ENCODE peak calls at places on chromosome 12, in four cellular contexts. One of them, this sample, is unnamed.

GRCh38 chr12:12821975-12822374 is 8.8 kb downstream of the DDX47 start:
- DNase-seq in HepG2: no peak
- DNase-seq in GM12878: no peak
- DNase-seq in K562: no peak
- DNase-seq in this sample: no peak

GRCh38 chr12:123533672-123534643 is at the start of gene RILPL1:
- DNase-seq in K562: peak
- DNase-seq in HepG2: peak
- DNase-seq in GM12878: no peak
- DNase-seq in this sample: no peak

GRCh38 chr12:107435520-107435919 is 250.1 kb upstream of the PWP1 start:
- DNase-seq in GM12878: no peak
- DNase-seq in HepG2: no peak
- DNase-seq in K562: no peak
- DNase-seq in this sample: no peak

GRCh38 chr12:116160196-116160595 is 117.3 kb downstream of the MED13L start:
- DNase-seq in K562: peak
- DNase-seq in HepG2: no peak
- DNase-seq in GM12878: no peak
- DNase-seq in this sample: no peak

GRCh38 chr12:9687228-9687627 is 17.7 kb downstream of the CLEC2D start:
- DNase-seq in K562: peak
- DNase-seq in HepG2: no peak
- DNase-seq in GM12878: no peak
- DNase-seq in this sample: no peak

GRCh38 chr12:125171267-125171666 is 106.0 kb downstream of the AACS start:
- DNase-seq in HepG2: no peak
- DNase-seq in GM12878: no peak
- DNase-seq in K562: no peak
- DNase-seq in this sample: no peak

GRCh38 chr12:44875417-44875953 is 630 bp downstream of the NELL2 start:
- DNase-seq in GM12878: no peak
- DNase-seq in K562: no peak
- DNase-seq in HepG2: no peak
- DNase-seq in this sample: no peak

GRCh38 chr12:62957233-62957953 is 22.4 kb upstream of the PPM1H start:
- DNase-seq in HepG2: peak
- DNase-seq in GM12878: no peak
- DNase-seq in K562: no peak
- DNase-seq in this sample: no peak

GRCh38 chr12:130126023-130126432 is 36.2 kb upstream of the FZD10 start:
- DNase-seq in GM12878: no peak
- DNase-seq in K562: no peak
- DNase-seq in HepG2: no peak
- DNase-seq in this sample: no peak

GRCh38 chr12:19778822-19779221 is 339.5 kb downstream of the AEBP2 start:
- DNase-seq in GM12878: no peak
- DNase-seq in HepG2: no peak
- DNase-seq in K562: no peak
- DNase-seq in this sample: no peak

GRCh38 chr12:22116376-22116775 is 70.4 kb downstream of the CMAS start:
- DNase-seq in HepG2: no peak
- DNase-seq in K562: no peak
- DNase-seq in GM12878: no peak
- DNase-seq in this sample: no peak

GRCh38 chr12:95462551-95462950 is 11.4 kb upstream of the METAP2 start:
- DNase-seq in K562: no peak
- DNase-seq in HepG2: no peak
- DNase-seq in GM12878: no peak
- DNase-seq in this sample: no peak

GRCh38 chr12:27094726-27095125 is 12.3 kb upstream of the C12orf71 start:
- DNase-seq in GM12878: peak
- DNase-seq in HepG2: no peak
- DNase-seq in K562: no peak
- DNase-seq in this sample: no peak

GRCh38 chr12:108832730-108833354 is 24.5 kb downstream of the SSH1 start:
- DNase-seq in GM12878: no peak
- DNase-seq in K562: no peak
- DNase-seq in HepG2: no peak
- DNase-seq in this sample: no peak

GRCh38 chr12:57614178-57614947 is 3.1 kb downstream of the ARHGEF25 start:
- DNase-seq in K562: peak
- DNase-seq in GM12878: peak
- DNase-seq in HepG2: no peak
- DNase-seq in this sample: no peak

GRCh38 chr12:114926341-114926740 is 242.4 kb upstream of the TBX3 start:
- DNase-seq in K562: no peak
- DNase-seq in HepG2: no peak
- DNase-seq in GM12878: no peak
- DNase-seq in this sample: no peak

GRCh38 chr12:34218193-34219045 is 196.1 kb downstream of the ALG10 start:
- DNase-seq in GM12878: peak
- DNase-seq in HepG2: peak
- DNase-seq in K562: peak
- DNase-seq in this sample: peak

GRCh38 chr12:69896653-69897381 is 71.8 kb downstream of the MYRFL start:
- DNase-seq in HepG2: no peak
- DNase-seq in GM12878: no peak
- DNase-seq in K562: no peak
- DNase-seq in this sample: peak

GRCh38 chr12:131092911-131093901 is 139.5 kb downstream of the ADGRD1 start:
- DNase-seq in HepG2: no peak
- DNase-seq in GM12878: peak
- DNase-seq in K562: no peak
- DNase-seq in this sample: no peak

GRCh38 chr12:121673013-121673441 is 3.6 kb upstream of the MORN3 start:
- DNase-seq in HepG2: no peak
- DNase-seq in K562: peak
- DNase-seq in GM12878: no peak
- DNase-seq in this sample: no peak

GRCh38 chr12:121806556-121807308 is 2.9 kb downstream of the SETD1B start:
- DNase-seq in K562: no peak
- DNase-seq in HepG2: no peak
- DNase-seq in GM12878: no peak
- DNase-seq in this sample: no peak

GRCh38 chr12:56338643-56339422 is at the start of gene IL23A:
- DNase-seq in HepG2: no peak
- DNase-seq in K562: no peak
- DNase-seq in GM12878: peak
- DNase-seq in this sample: peak

GRCh38 chr12:4164591-4165558 is 108.7 kb upstream of the CCND2 start:
- DNase-seq in HepG2: no peak
- DNase-seq in GM12878: no peak
- DNase-seq in K562: no peak
- DNase-seq in this sample: peak

GRCh38 chr12:105843989-105844768 is 294.6 kb downstream of the NUAK1 start:
- DNase-seq in GM12878: no peak
- DNase-seq in HepG2: no peak
- DNase-seq in K562: peak
- DNase-seq in this sample: no peak

GRCh38 chr12:112261559-112261958 is 120.7 kb downstream of the HECTD4 start:
- DNase-seq in HepG2: peak
- DNase-seq in GM12878: no peak
- DNase-seq in K562: peak
- DNase-seq in this sample: no peak

GRCh38 chr12:115572440-115572839 is 705.1 kb downstream of the MED13L start:
- DNase-seq in GM12878: peak
- DNase-seq in HepG2: no peak
- DNase-seq in K562: no peak
- DNase-seq in this sample: no peak

GRCh38 chr12:120856980-120857379 is 47.2 kb downstream of the SPPL3 start:
- DNase-seq in GM12878: no peak
- DNase-seq in K562: no peak
- DNase-seq in HepG2: no peak
- DNase-seq in this sample: no peak

GRCh38 chr12:26941251-26941650 is 3.0 kb downstream of the FGFR1OP2 start:
- DNase-seq in K562: no peak
- DNase-seq in GM12878: no peak
- DNase-seq in HepG2: no peak
- DNase-seq in this sample: no peak

GRCh38 chr12:55748230-55748993 is 5.5 kb downstream of the GDF11 start:
- DNase-seq in GM12878: no peak
- DNase-seq in K562: no peak
- DNase-seq in HepG2: no peak
- DNase-seq in this sample: no peak

GRCh38 chr12:122030427-122030825 is 8.7 kb downstream of the BCL7A start:
- DNase-seq in K562: no peak
- DNase-seq in HepG2: no peak
- DNase-seq in GM12878: no peak
- DNase-seq in this sample: no peak

GRCh38 chr12:96710127-96710745 is 196.8 kb upstream of the NEDD1 start:
- DNase-seq in K562: no peak
- DNase-seq in GM12878: no peak
- DNase-seq in HepG2: no peak
- DNase-seq in this sample: no peak

GRCh38 chr12:103824845-103825244 is 16.2 kb downstream of the NT5DC3 start:
- DNase-seq in HepG2: no peak
- DNase-seq in GM12878: no peak
- DNase-seq in K562: no peak
- DNase-seq in this sample: no peak

GRCh38 chr12:120283318-120283717 is 8.4 kb downstream of the RNU4-2 start:
- DNase-seq in K562: no peak
- DNase-seq in GM12878: no peak
- DNase-seq in HepG2: no peak
- DNase-seq in this sample: no peak

GRCh38 chr12:110314308-110314707 is 33.3 kb downstream of the ATP2A2 start:
- DNase-seq in GM12878: peak
- DNase-seq in HepG2: peak
- DNase-seq in K562: no peak
- DNase-seq in this sample: no peak

GRCh38 chr12:67386869-67387570 is 117.9 kb downstream of the CAND1 start:
- DNase-seq in K562: no peak
- DNase-seq in HepG2: no peak
- DNase-seq in GM12878: no peak
- DNase-seq in this sample: no peak

GRCh38 chr12:118060301-118061010 is 523 bp downstream of the WSB2 start:
- DNase-seq in K562: no peak
- DNase-seq in HepG2: no peak
- DNase-seq in GM12878: no peak
- DNase-seq in this sample: no peak

GRCh38 chr12:48221645-48222044 is 18.6 kb upstream of the OR10AD1 start:
- DNase-seq in HepG2: no peak
- DNase-seq in GM12878: no peak
- DNase-seq in K562: no peak
- DNase-seq in this sample: no peak
- TF ChIP-seq BRCA1 in HepG2: no peak
- TF ChIP-seq BRCA1 in GM12878: no peak
- TF ChIP-seq BRCA1 in K562: no peak
- TF ChIP-seq BRCA1 in this sample: no peak

DNA sequence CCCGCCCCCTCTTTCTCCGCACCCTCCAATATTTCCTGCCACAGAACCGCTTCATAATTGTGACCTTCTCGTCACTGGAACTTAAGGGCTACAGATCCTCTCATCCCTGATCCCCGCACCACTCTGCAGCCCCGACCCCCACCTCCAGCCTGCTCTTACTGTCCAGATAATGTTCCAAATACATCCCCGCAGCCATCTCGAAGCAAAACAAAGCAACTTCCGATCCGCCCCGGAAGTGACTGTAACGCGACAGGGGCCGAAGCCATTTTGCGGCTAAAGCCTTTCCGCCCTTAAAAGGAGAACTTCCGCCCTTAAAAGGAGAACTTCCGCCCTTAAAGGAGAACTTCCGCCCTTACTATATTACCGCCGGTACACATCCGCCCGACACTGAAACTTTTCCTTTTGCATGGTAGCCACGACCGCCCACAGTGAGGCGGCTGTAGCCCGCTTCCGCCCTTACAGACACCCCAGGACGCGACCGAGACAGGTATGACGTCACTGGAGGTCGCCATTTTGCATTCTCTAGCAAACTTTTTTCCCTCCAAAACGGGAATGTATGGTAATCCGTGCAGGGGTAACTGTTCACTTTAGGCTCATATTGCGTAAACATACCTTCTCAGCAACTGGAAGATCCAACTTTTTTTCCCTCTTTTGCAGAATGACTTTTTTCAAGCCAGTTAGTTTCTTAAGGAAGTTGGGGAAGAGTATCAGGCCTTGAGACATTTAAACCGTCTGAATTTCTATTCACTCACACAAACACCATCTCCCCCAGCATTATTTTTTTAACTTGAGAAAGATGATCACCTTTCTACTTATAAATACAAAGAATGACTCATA is at the start of gene ING4:
- DNase-seq in K562: peak
- DNase-seq in GM12878: peak
- DNase-seq in HepG2: peak
- DNase-seq in this sample: peak
- TF ChIP-seq BRCA1 in K562: no peak
- TF ChIP-seq BRCA1 in GM12878: peak
- TF ChIP-seq BRCA1 in HepG2: no peak
- TF ChIP-seq BRCA1 in this sample: no peak

GRCh38 chr12:64826234-64826633 is 1.8 kb downstream of the TBC1D30 start:
- DNase-seq in K562: peak
- DNase-seq in GM12878: peak
- DNase-seq in HepG2: no peak
- DNase-seq in this sample: no peak
- TF ChIP-seq BRCA1 in K562: no peak
- TF ChIP-seq BRCA1 in GM12878: no peak
- TF ChIP-seq BRCA1 in HepG2: no peak
- TF ChIP-seq BRCA1 in this sample: no peak

DNA sequence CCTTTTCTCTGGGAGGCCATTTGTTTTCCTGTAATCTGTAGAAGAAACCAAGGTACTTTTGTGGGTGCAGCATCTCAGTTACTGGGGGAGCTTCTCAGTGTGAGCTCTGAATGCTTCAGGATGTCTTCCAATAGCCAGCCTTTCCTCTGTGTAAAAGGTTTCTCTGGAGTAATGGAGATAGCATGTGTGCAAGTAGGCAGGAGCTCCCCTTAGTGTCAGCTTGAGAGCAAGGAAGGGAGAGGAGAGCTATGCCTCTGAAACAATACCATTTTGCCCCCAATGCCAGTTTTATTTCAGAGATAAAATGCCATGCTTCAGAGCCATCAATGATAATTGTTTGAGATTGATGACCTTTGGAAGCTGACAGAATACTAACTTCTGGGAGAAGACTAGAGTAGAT is 125.5 kb downstream of the CRADD start:
- DNase-seq in HepG2: no peak
- DNase-seq in GM12878: no peak
- DNase-seq in K562: no peak
- DNase-seq in this sample: no peak
- TF ChIP-seq BRCA1 in HepG2: no peak
- TF ChIP-seq BRCA1 in GM12878: no peak
- TF ChIP-seq BRCA1 in K562: no peak
- TF ChIP-seq BRCA1 in this sample: no peak

GRCh38 chr12:6752181-6752930 is 585 bp downstream of the MLF2 start:
- DNase-seq in HepG2: peak
- DNase-seq in K562: peak
- DNase-seq in GM12878: no peak
- DNase-seq in this sample: no peak
- TF ChIP-seq BRCA1 in HepG2: no peak
- TF ChIP-seq BRCA1 in K562: no peak
- TF ChIP-seq BRCA1 in GM12878: no peak
- TF ChIP-seq BRCA1 in this sample: no peak

This sample was measured in H1.